ENCODE peak calls at places on chromosomes 16 and 17, in four cellular contexts. T is effector memory CD4-positive, alpha-beta T cell; F is suprapubic skin; E is psoas muscle. H is an unnamed sample.

GRCh38 chr16:77459534-77460412 is 24.9 kb upstream of the ADAMTS18 start:
- DNase-seq in T (no peak), F (no peak), E (no peak), H (no peak)

GRCh38 chr16:88360999-88361398 is 21.8 kb upstream of the ZNF469 start:
- DNase-seq in T (no peak), F (no peak), E (no peak), H (no peak)

GRCh38 chr16:3602320-3602653 is 9.1 kb downstream of the SLX4 start:
- DNase-seq in T (no peak), F (no peak), E (no peak), H (peak)

GRCh38 chr17:28406478-28406824 is 439 bp upstream of the SLC46A1 start:
- DNase-seq in T (no peak), F (no peak), E (no peak), H (no peak)

GRCh38 chr16:85421338-85422123 is 191.6 kb upstream of the GSE1 start:
- DNase-seq in T (no peak), F (no peak), E (peak), H (peak)

GRCh38 chr16:72858611-72859493 is 189.1 kb downstream of the ZFHX3 start:
- DNase-seq in T (no peak), F (no peak), E (no peak), H (no peak)

GRCh38 chr16:89686520-89687091 is at the start of gene CDK10:
- DNase-seq in T (peak), F (peak), E (peak), H (peak)

GRCh38 chr16:54986404-54986803 is 55.7 kb downstream of the IRX5 start:
- DNase-seq in T (no peak), F (no peak), E (no peak), H (no peak)

GRCh38 chr16:46711106-46711769 is 21.8 kb downstream of the ORC6 start:
- DNase-seq in T (no peak), F (no peak), E (peak), H (no peak)

GRCh38 chr16:47377156-47377555 is 83.7 kb downstream of the ITFG1 start:
- DNase-seq in T (no peak), F (no peak), E (no peak), H (no peak)

GRCh38 chr17:78697122-78697845 is 84.8 kb downstream of the CYTH1 start:
- DNase-seq in T (no peak), F (no peak), E (no peak), H (no peak)

GRCh38 chr16:8963010-8963824 is 489 bp downstream of the USP7 start:
- DNase-seq in T (no peak), F (no peak), E (no peak), H (peak)

GRCh38 chr17:76892329-76892728 is 24.1 kb downstream of the MGAT5B start:
- DNase-seq in T (no peak), F (no peak), E (no peak), H (no peak)

GRCh38 chr17:72163474-72163873 is 42.7 kb downstream of the SOX9 start:
- DNase-seq in T (no peak), F (no peak), E (no peak), H (no peak)

GRCh38 chr17:72166040-72166439 is 45.2 kb downstream of the SOX9 start:
- DNase-seq in T (no peak), F (no peak), E (no peak), H (no peak)

GRCh38 chr17:72167593-72167992 is 46.8 kb downstream of the SOX9 start:
- DNase-seq in T (no peak), F (no peak), E (no peak), H (no peak)

GRCh38 chr17:72164340-72164739 is 43.5 kb downstream of the SOX9 start:
- DNase-seq in T (no peak), F (no peak), E (no peak), H (no peak)

DNA sequence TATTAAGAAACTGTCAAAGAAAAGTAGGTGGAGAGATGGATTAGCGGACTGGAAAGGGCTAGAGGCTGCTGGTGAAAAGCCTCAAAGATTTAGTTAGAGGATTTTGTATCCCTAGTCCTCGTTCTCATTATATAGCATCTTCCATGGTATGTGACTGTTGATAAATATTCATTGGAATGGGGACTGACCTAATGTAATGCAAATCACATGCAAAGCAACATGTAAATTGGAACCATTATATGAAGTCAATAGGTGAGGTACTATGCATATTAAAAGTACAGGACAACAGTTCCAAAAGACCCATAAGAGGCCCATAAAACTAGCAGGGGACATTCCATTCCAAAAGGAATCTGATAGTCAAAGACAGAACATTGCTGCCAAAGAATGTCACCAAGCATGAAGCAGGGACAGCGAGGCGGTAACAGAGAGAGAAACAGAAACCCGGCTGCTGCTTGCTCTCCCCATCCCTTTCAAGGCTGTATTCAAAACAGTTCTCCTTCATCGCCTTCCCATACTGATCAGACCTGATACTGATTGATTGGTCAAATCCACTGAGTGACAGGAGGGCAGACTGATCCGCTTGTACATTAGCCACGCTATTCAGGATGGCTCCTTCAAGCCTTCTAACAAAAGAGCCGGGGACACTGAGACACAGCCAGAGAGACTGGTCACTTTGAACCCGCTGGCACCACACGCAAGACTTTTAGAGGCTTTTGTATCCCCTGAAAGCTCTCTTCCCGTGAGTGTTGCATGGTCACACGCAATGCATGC is 44.6 kb downstream of the SOX9 start:
- DNase-seq in T (no peak), F (no peak), E (no peak), H (no peak)
- H3K27ac ChIP-seq in T (no peak), F (no peak), E (no peak), H (no peak)

DNA sequence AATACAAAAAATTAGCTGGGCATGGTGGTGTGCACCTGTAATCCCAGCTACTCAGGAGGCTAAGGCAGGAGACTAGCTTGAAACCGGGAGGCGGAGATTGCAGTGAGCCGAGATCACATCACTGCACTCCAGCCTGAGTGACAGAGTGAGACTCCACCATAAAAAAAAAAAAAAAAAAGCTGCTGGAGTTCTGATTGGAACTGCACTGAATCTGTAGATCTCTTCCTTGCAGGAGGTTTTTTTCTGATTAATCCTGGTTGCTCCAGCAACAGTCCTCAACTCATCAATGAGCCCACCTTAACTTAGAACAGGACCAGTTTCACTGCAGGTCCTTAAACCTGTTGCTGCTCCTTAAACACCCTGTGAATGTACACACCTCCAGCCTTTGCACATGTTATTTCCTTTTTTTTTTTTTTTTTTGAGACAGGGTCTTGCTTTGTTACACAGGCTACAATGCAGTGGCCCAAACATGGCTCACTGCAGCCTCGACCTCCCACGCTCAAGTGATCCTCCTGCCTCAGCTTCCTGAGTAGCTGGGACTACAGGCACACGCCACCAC is 1.6 kb upstream of the ODAD4 start:
- DNase-seq in T (no peak), F (no peak), E (no peak), H (peak)
- H3K27ac ChIP-seq in T (no peak), F (no peak), E (peak), H (no peak)

GRCh38 chr17:21283482-21284318 is 811 bp upstream of the MAP2K3 start:
- DNase-seq in T (no peak), F (peak), E (no peak), H (peak)

GRCh38 chr17:21286066-21286770 is 1.7 kb downstream of the MAP2K3 start:
- DNase-seq in T (no peak), F (peak), E (peak), H (peak)

GRCh38 chr17:21285164-21286065 is 904 bp downstream of the MAP2K3 start:
- DNase-seq in T (no peak), F (peak), E (no peak), H (no peak)

GRCh38 chr17:21282850-21283249 is 1.7 kb upstream of the MAP2K3 start:
- DNase-seq in T (no peak), F (no peak), E (no peak), H (no peak)

GRCh38 chr17:21284319-21285163 is at the start of gene MAP2K3:
- DNase-seq in T (peak), F (peak), E (peak), H (peak)
- H3K27ac ChIP-seq in T (peak), F (peak), E (peak), H (peak)

GRCh38 chr17:50661795-50662391 is 27.2 kb downstream of the ABCC3 start:
- DNase-seq in T (no peak), F (no peak), E (no peak), H (peak)
- H3K27ac ChIP-seq in T (no peak), F (peak), E (peak), H (peak)